ENCODE peak calls at places on chromosome 10, in five cellular contexts. One of them, this sample, is unnamed.

GRCh38 chr10:19922236-19922963 is 106.2 kb downstream of the PLXDC2 start:
- DNase-seq in HCEC 1CT: no peak
- DNase-seq in MM.1S: no peak
- DNase-seq in left cardiac atrium: no peak
- DNase-seq in effector memory CD8-positive, alpha-beta T cell: no peak
- DNase-seq in this sample: no peak

GRCh38 chr10:72009062-72009429 is 44.9 kb downstream of the CHST3 start:
- DNase-seq in HCEC 1CT: no peak
- DNase-seq in MM.1S: no peak
- DNase-seq in left cardiac atrium: no peak
- DNase-seq in effector memory CD8-positive, alpha-beta T cell: no peak
- DNase-seq in this sample: no peak

GRCh38 chr10:22783807-22784206 is 69.4 kb upstream of the PIP4K2A start:
- DNase-seq in HCEC 1CT: no peak
- DNase-seq in MM.1S: no peak
- DNase-seq in left cardiac atrium: no peak
- DNase-seq in effector memory CD8-positive, alpha-beta T cell: no peak
- DNase-seq in this sample: no peak

GRCh38 chr10:124632064-124632531 is 112.1 kb downstream of the FAM53B start:
- DNase-seq in HCEC 1CT: no peak
- DNase-seq in MM.1S: no peak
- DNase-seq in left cardiac atrium: peak; percentile 77
- DNase-seq in effector memory CD8-positive, alpha-beta T cell: no peak
- DNase-seq in this sample: peak; percentile 76

GRCh38 chr10:127937915-127938440 is 31.1 kb downstream of the PTPRE start:
- DNase-seq in HCEC 1CT: no peak
- DNase-seq in MM.1S: no peak
- DNase-seq in left cardiac atrium: no peak
- DNase-seq in effector memory CD8-positive, alpha-beta T cell: no peak
- DNase-seq in this sample: no peak

GRCh38 chr10:34292178-34292565 is 522.9 kb downstream of the PARD3 start:
- DNase-seq in HCEC 1CT: no peak
- DNase-seq in MM.1S: no peak
- DNase-seq in left cardiac atrium: no peak
- DNase-seq in effector memory CD8-positive, alpha-beta T cell: no peak
- DNase-seq in this sample: no peak

GRCh38 chr10:27998178-27998953 is 513 bp downstream of the ODAD2 start:
- DNase-seq in HCEC 1CT: no peak
- DNase-seq in MM.1S: peak; percentile 44
- DNase-seq in left cardiac atrium: peak; percentile 23
- DNase-seq in effector memory CD8-positive, alpha-beta T cell: peak; percentile 5
- DNase-seq in this sample: peak; percentile 68

GRCh38 chr10:93535293-93535692 is 31.2 kb upstream of the FFAR4 start:
- DNase-seq in HCEC 1CT: no peak
- DNase-seq in MM.1S: no peak
- DNase-seq in left cardiac atrium: no peak
- DNase-seq in effector memory CD8-positive, alpha-beta T cell: no peak
- DNase-seq in this sample: no peak

GRCh38 chr10:43039629-43040481 is 37.0 kb upstream of the RET start:
- DNase-seq in HCEC 1CT: no peak
- DNase-seq in MM.1S: peak; percentile 10
- DNase-seq in left cardiac atrium: no peak
- DNase-seq in effector memory CD8-positive, alpha-beta T cell: no peak
- DNase-seq in this sample: peak; percentile 3

GRCh38 chr10:3033925-3034324 is 33.4 kb upstream of the PFKP start:
- DNase-seq in HCEC 1CT: no peak
- DNase-seq in MM.1S: no peak
- DNase-seq in left cardiac atrium: no peak
- DNase-seq in effector memory CD8-positive, alpha-beta T cell: no peak
- DNase-seq in this sample: no peak

GRCh38 chr10:71694567-71694968 is 25.0 kb downstream of the C10orf105 start:
- DNase-seq in HCEC 1CT: no peak
- DNase-seq in MM.1S: peak; percentile 59
- DNase-seq in left cardiac atrium: no peak
- DNase-seq in effector memory CD8-positive, alpha-beta T cell: peak; percentile 29
- DNase-seq in this sample: no peak

GRCh38 chr10:116985611-116986010 is 19.4 kb downstream of the SHTN1 start:
- DNase-seq in HCEC 1CT: peak; percentile 28
- DNase-seq in MM.1S: no peak
- DNase-seq in left cardiac atrium: no peak
- DNase-seq in effector memory CD8-positive, alpha-beta T cell: no peak
- DNase-seq in this sample: no peak

GRCh38 chr10:119221201-119221600 is 13.8 kb downstream of the GRK5 start:
- DNase-seq in HCEC 1CT: peak; percentile 54
- DNase-seq in MM.1S: no peak
- DNase-seq in left cardiac atrium: no peak
- DNase-seq in effector memory CD8-positive, alpha-beta T cell: no peak
- DNase-seq in this sample: no peak

GRCh38 chr10:130215076-130215917 is 79.1 kb downstream of the GLRX3 start:
- DNase-seq in HCEC 1CT: no peak
- DNase-seq in MM.1S: no peak
- DNase-seq in left cardiac atrium: no peak
- DNase-seq in effector memory CD8-positive, alpha-beta T cell: no peak
- DNase-seq in this sample: no peak

GRCh38 chr10:79502561-79503309 is 9.6 kb upstream of the EIF5AL1 start:
- DNase-seq in HCEC 1CT: no peak
- DNase-seq in MM.1S: no peak
- DNase-seq in left cardiac atrium: no peak
- DNase-seq in effector memory CD8-positive, alpha-beta T cell: no peak
- DNase-seq in this sample: peak; percentile 69

GRCh38 chr10:115829501-115830215 is 443.3 kb downstream of the GFRA1 start:
- DNase-seq in HCEC 1CT: peak; percentile 76
- DNase-seq in MM.1S: no peak
- DNase-seq in left cardiac atrium: no peak
- DNase-seq in effector memory CD8-positive, alpha-beta T cell: no peak
- DNase-seq in this sample: no peak

GRCh38 chr10:63005246-63005645 is 127.9 kb upstream of the NRBF2 start:
- DNase-seq in HCEC 1CT: peak; percentile 82
- DNase-seq in MM.1S: no peak
- DNase-seq in left cardiac atrium: no peak
- DNase-seq in effector memory CD8-positive, alpha-beta T cell: no peak
- DNase-seq in this sample: no peak

GRCh38 chr10:117503886-117504205 is 38.7 kb upstream of the EMX2 start:
- DNase-seq in HCEC 1CT: no peak
- DNase-seq in MM.1S: no peak
- DNase-seq in left cardiac atrium: no peak
- DNase-seq in effector memory CD8-positive, alpha-beta T cell: no peak
- DNase-seq in this sample: no peak

GRCh38 chr10:42990016-42990720 is 86.7 kb upstream of the RET start:
- DNase-seq in HCEC 1CT: no peak
- DNase-seq in MM.1S: no peak
- DNase-seq in left cardiac atrium: peak; percentile 18
- DNase-seq in effector memory CD8-positive, alpha-beta T cell: no peak
- DNase-seq in this sample: no peak

GRCh38 chr10:98303569-98303968 is 35.6 kb upstream of the LOXL4 start:
- DNase-seq in HCEC 1CT: no peak
- DNase-seq in MM.1S: no peak
- DNase-seq in left cardiac atrium: no peak
- DNase-seq in effector memory CD8-positive, alpha-beta T cell: no peak
- DNase-seq in this sample: peak; percentile 38

GRCh38 chr10:45246522-45246921 is 68.9 kb downstream of the OR13A1 start:
- DNase-seq in HCEC 1CT: no peak
- DNase-seq in MM.1S: no peak
- DNase-seq in left cardiac atrium: no peak
- DNase-seq in effector memory CD8-positive, alpha-beta T cell: no peak
- DNase-seq in this sample: no peak

GRCh38 chr10:16787361-16787791 is 29.8 kb downstream of the RSU1 start:
- DNase-seq in HCEC 1CT: no peak
- DNase-seq in MM.1S: no peak
- DNase-seq in left cardiac atrium: no peak
- DNase-seq in effector memory CD8-positive, alpha-beta T cell: peak; percentile 77
- DNase-seq in this sample: no peak

GRCh38 chr10:78980354-78980753 is 88.4 kb upstream of the ZMIZ1 start:
- DNase-seq in HCEC 1CT: no peak
- DNase-seq in MM.1S: no peak
- DNase-seq in left cardiac atrium: no peak
- DNase-seq in effector memory CD8-positive, alpha-beta T cell: no peak
- DNase-seq in this sample: no peak

GRCh38 chr10:119001717-119002500 is 27.6 kb upstream of the NANOS1 start:
- DNase-seq in HCEC 1CT: no peak
- DNase-seq in MM.1S: no peak
- DNase-seq in left cardiac atrium: no peak
- DNase-seq in effector memory CD8-positive, alpha-beta T cell: no peak
- DNase-seq in this sample: no peak

GRCh38 chr10:110864662-110865140 is 7.0 kb upstream of the PDCD4 start:
- DNase-seq in HCEC 1CT: no peak
- DNase-seq in MM.1S: peak; percentile 93
- DNase-seq in left cardiac atrium: no peak
- DNase-seq in effector memory CD8-positive, alpha-beta T cell: peak; percentile 56
- DNase-seq in this sample: no peak

GRCh38 chr10:113929522-113929921 is 75.1 kb downstream of the NHLRC2 start:
- DNase-seq in HCEC 1CT: no peak
- DNase-seq in MM.1S: no peak
- DNase-seq in left cardiac atrium: no peak
- DNase-seq in effector memory CD8-positive, alpha-beta T cell: no peak
- DNase-seq in this sample: no peak

GRCh38 chr10:17075975-17076374 is 53.6 kb downstream of the CUBN start:
- DNase-seq in HCEC 1CT: peak; percentile 33
- DNase-seq in MM.1S: no peak
- DNase-seq in left cardiac atrium: no peak
- DNase-seq in effector memory CD8-positive, alpha-beta T cell: no peak
- DNase-seq in this sample: no peak

GRCh38 chr10:69311309-69311708 is 33.0 kb downstream of the HK1 start:
- DNase-seq in HCEC 1CT: no peak
- DNase-seq in MM.1S: no peak
- DNase-seq in left cardiac atrium: no peak
- DNase-seq in effector memory CD8-positive, alpha-beta T cell: no peak
- DNase-seq in this sample: no peak

GRCh38 chr10:32077896-32078295 is 21.7 kb upstream of the KIF5B start:
- DNase-seq in HCEC 1CT: peak; percentile 64
- DNase-seq in MM.1S: no peak
- DNase-seq in left cardiac atrium: peak; percentile 62
- DNase-seq in effector memory CD8-positive, alpha-beta T cell: no peak
- DNase-seq in this sample: no peak

GRCh38 chr10:14200645-14201534 is 129.8 kb downstream of the FRMD4A start:
- DNase-seq in HCEC 1CT: no peak
- DNase-seq in MM.1S: no peak
- DNase-seq in left cardiac atrium: no peak
- DNase-seq in effector memory CD8-positive, alpha-beta T cell: no peak
- DNase-seq in this sample: peak; percentile 61

GRCh38 chr10:5442056-5442989 is 30.0 kb downstream of the NET1 start:
- DNase-seq in HCEC 1CT: peak; percentile 37
- DNase-seq in MM.1S: peak; percentile 51
- DNase-seq in left cardiac atrium: no peak
- DNase-seq in effector memory CD8-positive, alpha-beta T cell: peak; percentile 43
- DNase-seq in this sample: peak; percentile 14

GRCh38 chr10:80412521-80412920 is 4.2 kb downstream of the PRXL2A start:
- DNase-seq in HCEC 1CT: no peak
- DNase-seq in MM.1S: no peak
- DNase-seq in left cardiac atrium: no peak
- DNase-seq in effector memory CD8-positive, alpha-beta T cell: no peak
- DNase-seq in this sample: no peak

GRCh38 chr10:33631991-33632390 is 297.5 kb upstream of the NRP1 start:
- DNase-seq in HCEC 1CT: no peak
- DNase-seq in MM.1S: no peak
- DNase-seq in left cardiac atrium: no peak
- DNase-seq in effector memory CD8-positive, alpha-beta T cell: no peak
- DNase-seq in this sample: no peak